ENCODE peak calls at places on chromosomes 12 and 14, in seven cellular contexts. M, C, J, A, D, Q and E are unnamed samples. For H3K9me3, the result is how much of the 10 kb centered on the place peaks cover.

GRCh38 chr12:30822385-30823139 is 67.8 kb upstream of the CAPRIN2 start:
- DNase-seq in C (peak), A (peak), D (no peak), J (peak), M (no peak), Q (no peak), E (no peak)

GRCh38 chr12:119693006-119693405 is 25.1 kb downstream of the PRKAB1 start:
- DNase-seq in C (peak), J (no peak), D (peak), M (no peak), Q (no peak), A (no peak), E (no peak)

GRCh38 chr12:95498968-95499367 is 25.0 kb downstream of the METAP2 start:
- DNase-seq in A (no peak), C (no peak), D (no peak), Q (no peak), M (no peak), J (no peak), E (no peak)

GRCh38 chr14:65308536-65308935 is 104.0 kb upstream of the FUT8 start:
- DNase-seq in C (no peak), A (no peak), Q (no peak), M (no peak), J (peak), D (no peak), E (no peak)

GRCh38 chr14:75303415-75303814 is 24.8 kb downstream of the FOS start:
- DNase-seq in D (peak), M (no peak), J (peak), C (peak), A (peak), Q (peak), E (peak)

GRCh38 chr14:50666772-50667490 is 1.2 kb downstream of the SAV1 start:
- DNase-seq in M (no peak), A (peak), J (peak), Q (peak), D (peak), C (peak), E (peak)

GRCh38 chr12:53736602-53737493 is 9.6 kb upstream of the CALCOCO1 start:
- DNase-seq in A (no peak), Q (no peak), C (no peak), J (no peak), D (no peak), M (no peak), E (no peak)

GRCh38 chr12:132343294-132343972 is 14.0 kb upstream of the GALNT9 start:
- DNase-seq in D (no peak), J (no peak), A (no peak), Q (no peak), C (no peak), M (no peak), E (no peak)

GRCh38 chr12:27025116-27025515 is 2.8 kb downstream of the MED21 start:
- DNase-seq in A (no peak), C (peak), Q (no peak), D (peak), J (no peak), M (no peak), E (no peak)

GRCh38 chr14:104602933-104603325 is 1.6 kb downstream of the TMEM179 start:
- DNase-seq in C (no peak), J (no peak), Q (no peak), M (no peak), A (no peak), D (no peak), E (no peak)

GRCh38 chr14:104603623-104604401 is 760 bp downstream of the TMEM179 start:
- DNase-seq in J (no peak), C (no peak), M (no peak), A (no peak), Q (no peak), D (no peak), E (no peak)

GRCh38 chr14:104602315-104602932 is 2.1 kb downstream of the TMEM179 start:
- DNase-seq in A (no peak), C (no peak), M (no peak), D (no peak), J (no peak), Q (no peak), E (no peak)

GRCh38 chr14:104601786-104602185 is 2.8 kb downstream of the TMEM179 start:
- DNase-seq in C (peak), A (no peak), J (no peak), M (no peak), D (no peak), Q (no peak), E (no peak)

DNA sequence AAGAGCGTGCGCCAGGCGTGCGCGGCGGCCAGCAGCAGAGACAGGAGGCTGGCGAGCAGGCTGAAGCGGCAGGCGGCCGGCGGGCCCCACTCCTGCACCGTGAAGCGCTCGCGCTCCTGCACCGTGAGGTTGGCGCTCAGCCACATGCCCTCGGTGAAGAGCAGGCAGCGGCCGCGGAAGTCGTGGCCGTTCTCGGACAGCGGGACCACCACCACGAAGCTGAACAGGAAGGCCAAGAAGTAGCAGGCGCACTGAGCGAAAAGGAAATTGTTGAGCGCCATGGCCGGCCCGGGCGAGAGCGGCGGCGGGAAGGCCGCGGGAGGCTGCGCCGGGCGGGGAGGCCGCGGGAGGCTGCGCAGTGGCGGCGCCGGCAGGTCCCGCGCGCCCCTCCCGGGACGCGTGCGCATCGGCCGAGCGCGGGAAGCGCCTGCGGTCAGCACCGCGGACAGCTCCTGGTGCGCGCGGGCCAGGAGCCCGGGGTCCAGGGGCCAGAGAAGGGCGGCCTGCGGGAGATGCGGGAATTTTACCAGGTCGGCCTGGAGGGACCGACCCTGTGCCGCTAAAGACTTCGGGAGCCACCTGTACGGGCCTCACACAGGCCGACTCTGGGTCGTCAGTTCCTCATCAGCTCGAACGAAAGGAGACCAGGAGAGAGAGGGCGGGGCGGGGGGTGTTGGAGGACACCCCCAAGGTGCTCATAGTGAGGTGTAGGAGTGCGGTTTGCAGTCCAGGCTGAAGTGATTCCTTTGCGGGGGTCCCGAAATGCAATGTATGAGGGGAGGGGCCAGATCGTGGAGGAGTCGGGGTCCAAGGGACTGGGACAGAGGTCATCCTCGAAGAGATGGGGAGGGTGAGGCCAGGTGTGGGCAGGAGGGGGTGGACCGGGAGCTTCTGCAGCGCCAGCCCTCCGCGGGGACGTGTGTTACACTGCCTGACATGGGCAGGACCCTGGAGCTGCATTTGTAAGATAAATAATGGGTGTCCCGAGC is at the start of gene TMEM179:
- DNase-seq in M (no peak), A (no peak), J (no peak), Q (peak), D (peak), C (peak), E (no peak)
- TF ChIP-seq EZH2 in M (no peak), A (no peak), J (no peak), Q (no peak), D (no peak), C (no peak), E (no peak)

DNA sequence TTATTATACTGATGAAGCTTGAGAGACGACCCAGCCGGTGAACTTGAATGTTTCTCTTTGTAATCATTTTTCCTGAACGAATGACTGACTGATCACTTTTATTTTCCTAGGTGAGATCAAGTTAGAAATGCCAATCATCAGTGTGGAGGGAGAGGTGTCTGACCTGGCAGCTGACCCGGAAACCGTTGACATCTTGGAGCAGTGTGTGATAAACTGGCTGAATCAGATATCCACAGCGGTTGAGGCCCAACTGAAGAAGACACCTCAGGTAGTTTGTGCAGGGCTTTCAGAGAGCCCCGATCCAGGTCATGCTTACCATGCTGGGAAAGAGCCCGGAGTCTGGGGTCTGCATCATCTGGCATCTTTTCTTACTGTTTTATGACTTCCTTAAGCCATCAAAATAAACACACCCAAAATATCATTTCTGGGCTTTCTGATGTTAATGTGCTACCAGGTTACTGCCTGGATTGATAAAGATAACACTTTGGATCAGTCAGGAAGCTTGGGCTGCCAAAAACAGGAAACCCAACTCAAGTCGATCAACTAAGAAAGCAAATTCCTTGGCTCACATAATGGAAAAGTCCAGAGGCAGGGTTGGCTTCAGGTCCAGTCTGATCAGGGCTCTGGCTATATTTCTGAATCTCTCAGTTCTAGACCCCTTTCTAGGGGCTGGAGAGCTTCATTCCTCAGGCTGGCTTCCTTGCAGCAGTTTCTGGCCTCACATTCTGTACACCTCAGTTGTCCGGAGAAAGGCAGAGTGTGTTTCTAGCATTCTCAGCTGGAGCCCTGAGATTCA is 21.1 kb downstream of the DNAH10 start:
- DNase-seq in A (no peak), D (no peak), C (no peak), M (no peak), J (no peak), Q (no peak), E (no peak)
- H2AFZ ChIP-seq in A (no peak), D (no peak), C (no peak), M (no peak), J (no peak), Q (no peak), E (no peak)

DNA sequence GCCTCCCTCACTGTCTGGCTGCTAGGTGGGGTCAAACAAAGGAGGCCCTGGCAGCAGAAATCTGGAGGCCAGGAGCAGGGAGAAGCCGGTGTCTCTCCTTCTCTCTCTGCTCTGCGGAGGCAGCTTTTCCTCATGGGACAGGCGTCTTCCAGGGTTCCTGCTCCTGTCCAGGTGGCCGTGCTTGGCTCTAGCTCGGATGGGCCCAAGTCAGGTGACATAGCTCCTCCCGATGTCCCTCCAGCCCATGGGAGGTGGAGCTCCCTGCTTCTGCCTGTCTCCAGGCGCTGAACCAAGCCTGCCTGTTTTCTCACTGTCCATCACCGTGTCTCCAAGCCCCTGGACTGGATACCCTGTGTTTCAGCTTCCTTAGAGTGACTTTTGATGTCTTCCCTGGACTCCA is 30.4 kb upstream of the FZD10 start:
- DNase-seq in C (no peak), M (no peak), Q (no peak), J (no peak), A (no peak), D (no peak), E (no peak)
- H3K9me3 ChIP-seq in C (under half), M (under half), Q (under half), J (under half), A (under half), D (under half), E (under half)

DNA sequence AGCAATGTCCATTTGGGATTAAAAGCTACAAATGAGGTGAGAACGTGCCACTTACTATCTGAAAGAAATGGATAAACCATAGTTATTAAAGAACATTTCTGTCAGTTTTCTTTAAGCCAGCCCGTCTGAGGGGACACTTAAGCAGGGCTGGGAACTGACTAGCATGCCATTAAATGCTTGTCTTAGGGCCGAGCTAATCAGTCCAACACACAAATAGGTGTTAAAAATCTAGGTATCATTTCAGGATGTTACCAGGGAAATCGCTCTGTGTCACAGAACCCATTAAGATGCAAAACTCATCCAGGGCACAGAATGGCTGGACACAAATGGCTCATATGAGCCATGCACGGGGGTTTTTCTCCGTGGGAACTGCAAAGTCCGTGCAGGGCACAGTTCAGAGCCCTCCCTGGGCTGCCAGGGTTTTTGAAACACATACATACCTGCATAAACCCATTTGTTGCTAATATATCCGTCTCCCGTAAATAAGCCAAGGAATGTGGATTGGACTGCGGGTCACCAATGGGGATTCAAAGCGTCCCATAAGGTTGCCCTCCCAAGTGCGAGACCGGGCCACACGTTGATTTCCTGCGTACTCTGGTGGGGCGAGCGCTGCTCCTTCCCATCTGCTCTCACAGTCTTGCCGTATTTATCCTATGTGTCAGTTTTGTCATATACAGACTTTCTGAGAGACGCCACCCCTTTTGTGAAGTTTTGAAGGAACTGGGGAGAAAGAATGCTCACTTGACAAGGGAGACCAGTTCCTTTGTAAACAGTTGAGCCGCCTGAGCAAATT is 5.4 kb upstream of the GSC start:
- DNase-seq in D (no peak), C (no peak), M (no peak), A (no peak), J (no peak), Q (no peak), E (no peak)
- TF ChIP-seq EZH2 in D (no peak), C (no peak), M (no peak), A (no peak), J (no peak), Q (peak), E (no peak)

DNA sequence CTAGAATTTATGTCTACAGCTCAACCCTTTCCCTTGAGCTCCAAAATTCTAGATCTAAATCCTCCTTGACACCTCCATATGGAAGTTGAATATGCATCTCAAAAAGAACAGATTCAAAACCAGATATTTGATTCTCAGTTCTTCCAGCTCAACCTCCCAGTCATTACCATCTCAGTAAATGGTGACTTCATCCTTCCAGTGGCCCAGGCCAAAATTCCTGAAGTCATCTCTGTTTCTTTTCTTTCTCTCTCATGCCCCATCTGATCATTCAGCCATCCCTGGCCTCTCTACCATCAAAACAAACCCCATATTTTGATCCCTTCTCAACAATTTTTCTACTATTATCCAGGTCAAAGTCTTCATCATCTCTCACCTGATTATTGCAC is 29.4 kb upstream of the LUM start:
- DNase-seq in M (no peak), D (peak), C (peak), Q (no peak), A (no peak), J (no peak), E (no peak)
- H2AFZ ChIP-seq in M (no peak), D (no peak), C (no peak), Q (no peak), A (no peak), J (no peak), E (no peak)

GRCh38 chr12:34287437-34287836 is 265.1 kb downstream of the ALG10 start:
- DNase-seq in D (no peak), J (no peak), A (no peak), M (no peak), Q (no peak), C (no peak), E (no peak)
- H3K9me3 ChIP-seq in D (under half), J (under half), A (under half), M (under half), Q (under half), C (under half), E (under half)

GRCh38 chr14:105871590-105871989 is 345.2 kb downstream of the TMEM121 start:
- DNase-seq in J (no peak), A (no peak), M (no peak), D (no peak), C (no peak), Q (no peak), E (no peak)

GRCh38 chr14:105876829-105877228 is 350.4 kb downstream of the TMEM121 start:
- DNase-seq in J (no peak), C (no peak), Q (no peak), M (no peak), A (no peak), D (no peak), E (no peak)

GRCh38 chr14:105876158-105876557 is 349.8 kb downstream of the TMEM121 start:
- DNase-seq in M (no peak), D (no peak), Q (no peak), A (no peak), C (no peak), J (no peak), E (no peak)

GRCh38 chr14:105877645-105878044 is 351.3 kb downstream of the TMEM121 start:
- DNase-seq in A (no peak), D (no peak), C (no peak), M (no peak), Q (no peak), J (no peak), E (no peak)

DNA sequence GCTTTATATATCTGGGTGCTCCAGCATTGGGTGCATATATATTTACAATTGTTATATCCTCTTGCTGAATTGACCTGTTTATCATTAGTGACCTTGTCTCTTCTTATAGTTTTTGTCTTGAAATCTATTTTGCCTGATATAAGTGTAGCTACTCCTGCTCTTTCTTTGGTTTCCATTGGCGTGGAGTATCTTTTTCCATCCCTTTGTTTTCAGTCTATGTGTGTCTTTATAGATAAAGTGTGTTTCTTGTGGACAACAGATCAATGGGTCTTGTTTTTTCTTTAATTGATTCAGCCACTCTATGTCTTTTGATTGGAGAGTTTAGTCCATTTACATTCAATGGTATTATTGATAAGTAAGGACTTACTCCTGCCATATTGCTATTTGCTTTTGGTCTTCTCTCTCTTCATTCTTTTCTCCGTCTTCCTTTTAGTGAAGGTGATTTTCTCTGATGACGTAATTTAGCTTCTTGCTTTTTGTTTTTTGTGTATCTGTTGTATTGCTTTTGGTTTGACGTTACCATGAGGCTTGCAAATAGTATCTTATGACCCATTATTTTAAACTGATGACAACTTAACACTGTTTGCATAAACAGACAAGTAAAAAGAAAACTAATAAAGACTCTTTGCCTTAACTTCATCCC is 347.6 kb downstream of the TMEM121 start:
- DNase-seq in Q (no peak), A (no peak), D (no peak), J (no peak), C (no peak), M (no peak), E (no peak)
- TF ChIP-seq EZH2 in Q (no peak), A (no peak), D (no peak), J (no peak), C (no peak), M (no peak), E (no peak)

DNA sequence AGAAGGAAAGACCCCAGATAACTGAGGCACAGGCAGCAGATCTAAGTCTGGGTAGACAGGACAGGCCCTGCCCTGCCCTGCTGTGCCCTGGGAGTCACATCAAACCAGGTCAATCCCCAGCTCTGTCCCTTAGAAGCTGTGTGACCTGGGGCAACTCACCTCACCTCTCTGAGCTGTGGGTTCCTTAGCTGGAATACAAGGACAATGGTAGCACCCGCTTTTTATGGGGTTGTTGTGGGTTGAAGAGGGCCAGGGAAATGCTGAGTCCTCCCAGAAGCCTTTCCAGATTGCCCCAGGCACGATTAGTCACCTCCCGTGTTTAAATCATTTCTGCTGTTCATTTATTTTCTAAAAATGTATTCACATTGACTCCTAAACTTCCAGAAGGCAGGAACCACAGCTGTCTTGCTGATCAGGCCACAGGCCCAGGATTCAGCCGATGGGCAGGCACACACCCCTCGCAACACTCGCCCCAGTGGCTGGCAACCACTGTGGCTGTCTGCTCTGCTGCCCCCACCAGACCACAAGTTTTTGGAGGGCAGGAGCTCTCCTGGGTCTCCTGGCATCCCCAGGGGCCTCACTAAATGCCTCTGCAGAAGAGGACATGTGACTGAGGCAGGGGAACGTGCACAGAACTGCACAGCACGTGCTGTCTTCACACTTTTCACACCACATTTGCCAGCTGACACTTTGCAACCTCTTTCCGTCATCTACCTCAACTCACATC is 3.0 kb downstream of the SELPLG start:
- DNase-seq in A (peak), D (peak), C (peak), Q (no peak), J (no peak), M (no peak), E (peak)
- H2AFZ ChIP-seq in A (no peak), D (no peak), C (peak), Q (no peak), J (no peak), M (no peak), E (no peak)